ENCODE peak calls at places on chromosomes 6 and 20, in ten cellular contexts. W is vagina; S is PC-9; R is heart right ventricle; U is right cardiac atrium; Z is ovary; F is foreskin keratinocyte; A is CD8-positive, alpha-beta T cell; V is upper lobe of right lung; C is RWPE1. L is an unnamed sample.

GRCh38 chr6:157045831-157046454 is 268.8 kb downstream of the ARID1B start:
- DNase-seq in W (no peak), S (no peak), R (no peak), U (no peak), Z (no peak), F (peak; percentile 39), A (no peak), V (no peak), C (peak; percentile 55), L (no peak)

GRCh38 chr6:38207371-38207770 is 387.8 kb downstream of the ZFAND3 start:
- DNase-seq in W (peak; percentile 43), S (no peak), R (no peak), U (no peak), Z (no peak), F (no peak), A (no peak), V (no peak), C (no peak), L (no peak)

GRCh38 chr6:159533568-159533967 is 159.5 kb downstream of the SOD2 start:
- DNase-seq in W (no peak), S (no peak), R (no peak), U (no peak), Z (no peak), F (no peak), A (no peak), V (no peak), C (no peak), L (no peak)

GRCh38 chr6:158293122-158293521 is 19.1 kb upstream of the TULP4 start:
- DNase-seq in W (no peak), S (no peak), R (no peak), U (no peak), Z (no peak), F (no peak), A (no peak), V (no peak), C (no peak), L (no peak)

GRCh38 chr6:168877821-168878282 is 375.8 kb downstream of the THBS2 start:
- DNase-seq in W (no peak), S (peak; percentile 81), R (no peak), U (no peak), Z (no peak), F (peak; percentile 26), A (peak; percentile 5), V (no peak), C (peak; percentile 34), L (no peak)

GRCh38 chr20:49610701-49611538 is 43.0 kb upstream of the PTGIS start:
- DNase-seq in W (no peak), S (peak; percentile 80), R (peak; percentile 63), U (peak; percentile 90), Z (peak; percentile 75), F (no peak), A (peak; percentile 58), V (peak; percentile 90), C (peak; percentile 93), L (no peak)

GRCh38 chr6:17045581-17046322 is 56.1 kb upstream of the STMND1 start:
- DNase-seq in W (no peak), S (no peak), R (no peak), U (no peak), Z (no peak), F (no peak), A (no peak), V (no peak), C (no peak), L (no peak)

GRCh38 chr6:47135772-47136171 is 93.6 kb upstream of the ADGRF1 start:
- DNase-seq in W (no peak), S (peak; percentile 99), R (no peak), U (no peak), Z (no peak), F (peak; percentile 96), A (no peak), V (no peak), C (peak; percentile 91), L (peak; percentile 89)

GRCh38 chr20:5513975-5514516 is 197.3 kb upstream of the PROKR2 start:
- DNase-seq in W (no peak), S (peak; percentile 52), R (no peak), U (no peak), Z (no peak), F (peak; percentile 62), A (no peak), V (no peak), C (peak; percentile 79), L (no peak)

GRCh38 chr20:46572790-46573189 is 22.3 kb upstream of the OCSTAMP start:
- DNase-seq in W (no peak), S (no peak), R (no peak), U (no peak), Z (no peak), F (no peak), A (no peak), V (no peak), C (no peak), L (no peak)

GRCh38 chr20:38066969-38067716 is 33.6 kb downstream of the RPRD1B start:
- DNase-seq in W (no peak), S (no peak), R (peak; percentile 18), U (no peak), Z (no peak), F (no peak), A (no peak), V (no peak), C (no peak), L (no peak)

GRCh38 chr6:139409026-139409425 is 34.6 kb upstream of the CITED2 start:
- DNase-seq in W (no peak), S (peak; percentile 96), R (no peak), U (no peak), Z (no peak), F (peak; percentile 67), A (no peak), V (no peak), C (no peak), L (peak; percentile 24)

GRCh38 chr20:15220778-15221565 is 883.6 kb upstream of the FLRT3 start:
- DNase-seq in W (no peak), S (no peak), R (no peak), U (no peak), Z (no peak), F (peak; percentile 79), A (no peak), V (no peak), C (peak; percentile 50), L (peak; percentile 22)

GRCh38 chr20:58584051-58584824 is 66.8 kb upstream of the STX16 start:
- DNase-seq in W (no peak), S (no peak), R (no peak), U (no peak), Z (no peak), F (no peak), A (no peak), V (no peak), C (no peak), L (no peak)
- H3K27ac ChIP-seq in W (no peak overlapping the region), S (no peak overlapping the region), R (no peak overlapping the region), U (no peak overlapping the region), Z (no peak overlapping the region), F (no peak overlapping the region), A (no peak overlapping the region), V (no peak overlapping the region), C (no peak overlapping the region), L (no peak overlapping the region)

GRCh38 chr6:41770381-41771057 is 9.2 kb downstream of the FRS3 start:
- DNase-seq in W (no peak), S (no peak), R (no peak), U (no peak), Z (no peak), F (no peak), A (no peak), V (peak; percentile 58), C (no peak), L (no peak)

GRCh38 chr6:41771058-41771983 is 8.4 kb downstream of the FRS3 start:
- DNase-seq in W (no peak), S (no peak), R (no peak), U (peak; percentile 42), Z (no peak), F (no peak), A (no peak), V (peak; percentile 59), C (no peak), L (no peak)

GRCh38 chr6:41768545-41769308 is 11.0 kb downstream of the FRS3 start:
- DNase-seq in W (no peak), S (no peak), R (no peak), U (no peak), Z (no peak), F (no peak), A (no peak), V (peak; percentile 68), C (no peak), L (no peak)

GRCh38 chr6:41767112-41767946 is 12.4 kb downstream of the FRS3 start:
- DNase-seq in W (no peak), S (peak; percentile 86), R (peak; percentile 85), U (peak; percentile 74), Z (peak; percentile 66), F (peak; percentile 84), A (no peak), V (peak; percentile 64), C (peak; percentile 82), L (no peak)

GRCh38 chr6:41769376-41769775 is 10.3 kb downstream of the FRS3 start:
- DNase-seq in W (no peak), S (no peak), R (no peak), U (peak; percentile 30), Z (no peak), F (no peak), A (no peak), V (peak; percentile 45), C (no peak), L (no peak)
- H3K27ac ChIP-seq in W (no peak overlapping the region), S (no peak overlapping the region), R (no peak overlapping the region), U (no peak overlapping the region), Z (no peak overlapping the region), F (no peak overlapping the region), A (no peak overlapping the region), V (peak overlapping the region; percentile 73), C (peak overlapping the region; percentile 66), L (peak overlapping the region; percentile 20)

GRCh38 chr6:50820590-50821234 is 2.0 kb downstream of the TFAP2B start:
- DNase-seq in W (no peak), S (no peak), R (no peak), U (no peak), Z (no peak), F (no peak), A (no peak), V (no peak), C (no peak), L (no peak)

GRCh38 chr6:50819906-50820589 is 1.4 kb downstream of the TFAP2B start:
- DNase-seq in W (no peak), S (no peak), R (no peak), U (no peak), Z (no peak), F (peak; percentile 46), A (no peak), V (peak; percentile 61), C (no peak), L (no peak)

GRCh38 chr6:50821431-50822077 is 2.9 kb downstream of the TFAP2B start:
- DNase-seq in W (no peak), S (no peak), R (no peak), U (no peak), Z (no peak), F (peak; percentile 42), A (no peak), V (no peak), C (no peak), L (no peak)

GRCh38 chr6:50823130-50823920 is 4.7 kb downstream of the TFAP2B start:
- DNase-seq in W (no peak), S (no peak), R (no peak), U (no peak), Z (no peak), F (peak; percentile 23), A (no peak), V (no peak), C (no peak), L (no peak)

GRCh38 chr6:50822078-50822476 is 3.4 kb downstream of the TFAP2B start:
- DNase-seq in W (no peak), S (no peak), R (no peak), U (no peak), Z (no peak), F (peak; percentile 69), A (no peak), V (no peak), C (no peak), L (no peak)
- H3K27ac ChIP-seq in W (no peak overlapping the region), S (no peak overlapping the region), R (no peak overlapping the region), U (no peak overlapping the region), Z (no peak overlapping the region), F (peak overlapping the region; percentile 36), A (no peak overlapping the region), V (no peak overlapping the region), C (no peak overlapping the region), L (no peak overlapping the region)

GRCh38 chr6:33588894-33589293 is 8.8 kb upstream of the BAK1 start:
- DNase-seq in W (no peak), S (no peak), R (no peak), U (no peak), Z (no peak), F (no peak), A (no peak), V (no peak), C (no peak), L (no peak)
- H3K27ac ChIP-seq in W (peak overlapping the region; percentile 87), S (no peak overlapping the region), R (peak overlapping the region; percentile 82), U (peak overlapping the region; percentile 5), Z (no peak overlapping the region), F (no peak overlapping the region), A (no peak overlapping the region), V (peak overlapping the region; percentile 84), C (peak overlapping the region; percentile 97), L (no peak overlapping the region)